ENCODE peak calls at places on chromosomes 13 and 19, in eight cellular contexts. E, T, Y, H, I, U, L and N are unnamed samples.

GRCh38 chr19:43519436-43520088 is 7.4 kb downstream of the ETHE1 start:
- DNase-seq in E (peak; percentile 60), T (peak; percentile 85), Y (peak; percentile 88), H (peak; percentile 91), I (peak; percentile 93), U (peak; percentile 78), L (peak; percentile 71), N (peak; percentile 77)

GRCh38 chr13:42337808-42338600 is 66.1 kb downstream of the AKAP11 start:
- DNase-seq in E (no peak), T (no peak), Y (no peak), H (no peak), I (no peak), U (no peak), L (no peak), N (no peak)

GRCh38 chr13:106100261-106100919 is 435.1 kb downstream of the EFNB2 start:
- DNase-seq in E (no peak), T (no peak), Y (no peak), H (no peak), I (no peak), U (no peak), L (no peak), N (no peak)

GRCh38 chr19:15998166-15998565 is 49.4 kb downstream of the OR10H4 start:
- DNase-seq in E (no peak), T (no peak), Y (no peak), H (no peak), I (no peak), U (no peak), L (no peak), N (no peak)

GRCh38 chr13:108560092-108560491 is 69.3 kb upstream of the MYO16 start:
- DNase-seq in E (no peak), T (no peak), Y (no peak), H (no peak), I (no peak), U (no peak), L (no peak), N (no peak)

GRCh38 chr13:100182894-100183490 is 94.1 kb downstream of the PCCA start:
- DNase-seq in E (no peak), T (no peak), Y (no peak), H (no peak), I (no peak), U (no peak), L (no peak), N (no peak)

GRCh38 chr19:7356899-7357627 is 8.3 kb downstream of the ARHGEF18 start:
- DNase-seq in E (no peak), T (no peak), Y (no peak), H (no peak), I (no peak), U (no peak), L (no peak), N (no peak)

GRCh38 chr13:91017669-91018053 is 329.8 kb upstream of the MIR17HG start:
- DNase-seq in E (no peak), T (no peak), Y (no peak), H (no peak), I (no peak), U (no peak), L (no peak), N (no peak)

GRCh38 chr19:7505682-7506384 is 10.1 kb upstream of the ZNF358 start:
- DNase-seq in E (no peak), T (no peak), Y (peak; percentile 81), H (no peak), I (no peak), U (no peak), L (no peak), N (no peak)